ENCODE peak calls at places on chromosomes 13 and 19, in four cellular contexts. E, Z, D and T are unnamed samples.

GRCh38 chr13:59641261-59641660 is 522.5 kb downstream of the DIAPH3 start:
- DNase-seq in E (no peak), Z (no peak), D (no peak), T (no peak)

GRCh38 chr19:57620673-57621348 is 6.8 kb downstream of the ZNF134 start:
- DNase-seq in E (no peak), Z (no peak), D (no peak), T (no peak)

GRCh38 chr13:79880820-79881219 is 399.9 kb downstream of the NDFIP2 start:
- DNase-seq in E (no peak), Z (no peak), D (no peak), T (no peak)

GRCh38 chr13:69198706-69199105 is 908.9 kb upstream of the ATXN8OS start:
- DNase-seq in E (no peak), Z (no peak), D (no peak), T (no peak)

GRCh38 chr19:45881082-45881908 is 4.6 kb downstream of the IRF2BP1 start:
- DNase-seq in E (no peak), Z (no peak), D (no peak), T (no peak)

GRCh38 chr19:18208098-18208951 is 4.5 kb upstream of the RAB3A start:
- DNase-seq in E (no peak), Z (no peak), D (peak), T (no peak)

GRCh38 chr13:103140001-103140671 is 73.9 kb upstream of the SLC10A2 start:
- DNase-seq in E (peak), Z (no peak), D (no peak), T (peak)

GRCh38 chr19:32830231-32831014 is 39.1 kb downstream of the SLC7A9 start:
- DNase-seq in E (no peak), Z (no peak), D (no peak), T (no peak)

GRCh38 chr13:20174656-20175405 is 14.0 kb upstream of the GJA3 start:
- DNase-seq in E (peak), Z (peak), D (no peak), T (peak)

GRCh38 chr19:45817725-45818301 is 2.7 kb upstream of the RSPH6A start:
- DNase-seq in E (no peak), Z (no peak), D (no peak), T (no peak)

GRCh38 chr13:92187378-92187989 is 789.1 kb downstream of the GPC5 start:
- DNase-seq in E (peak), Z (peak), D (no peak), T (peak)

GRCh38 chr19:39409207-39409885 is 2.7 kb downstream of the ZFP36 start:
- DNase-seq in E (no peak), Z (peak), D (peak), T (peak)

GRCh38 chr19:1307320-1307719 is 21.6 kb downstream of the EFNA2 start:
- DNase-seq in E (no peak), Z (no peak), D (no peak), T (no peak)

GRCh38 chr13:84255226-84255625 is 373.0 kb upstream of the SLITRK1 start:
- DNase-seq in E (no peak), Z (no peak), D (no peak), T (no peak)

GRCh38 chr13:92896842-92897241 is 329.8 kb upstream of the GPC6 start:
- DNase-seq in E (no peak), Z (no peak), D (no peak), T (no peak)

GRCh38 chr19:17743874-17744273 is 7.4 kb upstream of the FCHO1 start:
- DNase-seq in E (no peak), Z (no peak), D (no peak), T (no peak)

GRCh38 chr13:105627270-105627669 is 908.2 kb downstream of the EFNB2 start:
- DNase-seq in E (no peak), Z (no peak), D (no peak), T (no peak)

GRCh38 chr13:99464441-99464949 is 36.8 kb upstream of the TM9SF2 start:
- DNase-seq in E (no peak), Z (no peak), D (no peak), T (no peak)

GRCh38 chr13:42048625-42049453 is at the start of gene DGKH:
- DNase-seq in E (peak), Z (peak), D (peak), T (peak)

GRCh38 chr19:32104465-32105235 is 240.8 kb upstream of the ZNF507 start:
- DNase-seq in E (no peak), Z (no peak), D (no peak), T (peak)

GRCh38 chr13:110280231-110280813 is 26.6 kb downstream of the COL4A1 start:
- DNase-seq in E (no peak), Z (no peak), D (peak), T (no peak)

GRCh38 chr13:106858910-106859309 is 291.0 kb upstream of the ARGLU1 start:
- DNase-seq in E (no peak), Z (no peak), D (no peak), T (no peak)

GRCh38 chr19:5691930-5692784 is 2.1 kb downstream of the RPL36 start:
- DNase-seq in E (no peak), Z (no peak), D (no peak), T (no peak)

GRCh38 chr19:28213476-28214082 is 999.4 kb downstream of the UQCRFS1 start:
- DNase-seq in E (no peak), Z (no peak), D (no peak), T (no peak)

GRCh38 chr19:18429717-18430416 is 8.1 kb downstream of the ISYNA1 start:
- DNase-seq in E (no peak), Z (no peak), D (no peak), T (no peak)

GRCh38 chr13:58018020-58018419 is 386.5 kb downstream of the PCDH17 start:
- DNase-seq in E (no peak), Z (no peak), D (no peak), T (no peak)

GRCh38 chr13:44058586-44059238 is 179.0 kb downstream of the LACC1 start:
- DNase-seq in E (no peak), Z (no peak), D (no peak), T (no peak)

GRCh38 chr13:110506859-110507566 is 54.5 kb downstream of the RAB20 start:
- DNase-seq in E (no peak), Z (no peak), D (peak), T (peak)

GRCh38 chr13:112887557-112887991 is 81.4 kb upstream of the MCF2L start:
- DNase-seq in E (no peak), Z (no peak), D (no peak), T (no peak)

GRCh38 chr13:83538636-83539035 is 343.6 kb downstream of the SLITRK1 start:
- DNase-seq in E (no peak), Z (no peak), D (no peak), T (no peak)

GRCh38 chr19:51259348-51260245 is 8.7 kb downstream of the SIGLECL1 start:
- DNase-seq in E (no peak), Z (peak), D (peak), T (peak)

GRCh38 chr13:30742896-30743295 is 7.6 kb downstream of the ALOX5AP start:
- DNase-seq in E (no peak), Z (no peak), D (no peak), T (no peak)

GRCh38 chr19:16386619-16387240 is 62.1 kb downstream of the KLF2 start:
- DNase-seq in E (peak), Z (no peak), D (no peak), T (peak)

GRCh38 chr13:106599875-106600797 is 32.2 kb upstream of the ARGLU1 start:
- DNase-seq in E (no peak), Z (no peak), D (peak), T (no peak)

GRCh38 chr13:111846396-111847174 is 220.4 kb upstream of the SOX1 start:
- DNase-seq in E (no peak), Z (no peak), D (no peak), T (no peak)

DNA sequence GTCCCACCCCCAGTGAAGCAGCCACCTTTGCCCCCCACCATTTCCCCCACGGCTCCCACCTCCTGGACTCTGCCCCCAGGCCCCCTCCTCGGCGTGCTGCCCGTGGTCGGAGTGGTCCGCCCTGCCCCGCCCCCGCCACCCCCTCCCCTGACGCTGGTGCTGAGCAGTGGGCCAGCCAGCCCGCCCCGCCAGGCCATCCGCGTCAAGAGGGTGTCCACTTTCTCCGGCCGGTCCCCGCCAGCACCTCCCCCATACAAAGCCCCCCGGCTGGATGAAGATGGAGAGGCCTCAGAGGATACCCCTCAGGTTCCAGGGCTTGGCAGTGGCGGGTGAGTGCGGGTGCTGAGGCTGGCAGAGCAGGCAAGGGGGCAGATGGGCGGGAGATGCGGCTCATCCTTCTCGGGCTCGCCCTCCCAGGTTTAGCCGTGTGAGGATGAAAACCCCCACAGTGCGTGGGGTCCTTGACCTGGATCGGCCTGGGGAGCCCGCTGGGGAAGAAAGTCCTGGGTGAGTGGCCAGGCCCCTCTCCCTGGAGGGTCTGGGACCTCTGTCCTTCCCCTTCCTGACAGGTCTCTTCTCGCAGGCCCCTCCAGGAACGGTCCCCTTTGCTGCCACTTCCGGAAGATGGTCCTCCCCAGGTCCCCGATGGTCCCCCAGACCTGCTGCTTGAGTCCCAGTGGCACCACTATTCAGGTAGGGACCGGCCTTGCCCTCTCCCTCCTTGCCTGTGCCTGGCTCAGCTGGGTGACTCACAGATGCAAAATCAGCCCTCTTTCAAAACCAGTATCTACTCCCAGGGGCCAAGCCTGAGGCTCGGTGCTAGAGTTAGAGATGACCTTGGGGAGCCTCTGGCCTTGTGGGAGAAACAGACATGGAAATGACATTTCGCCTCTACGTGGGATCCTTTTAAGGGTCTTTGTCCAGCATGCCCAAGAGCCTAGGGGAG is 8.8 kb downstream of the IGFLR1 start:
- DNase-seq in E (no peak), Z (no peak), D (no peak), T (no peak)
- TF ChIP-seq POLR2A in E (no peak), Z (no peak), D (no peak), T (no peak)

GRCh38 chr13:24162604-24163003 is 2.1 kb downstream of the SPATA13 start:
- DNase-seq in E (no peak), Z (no peak), D (no peak), T (peak)

GRCh38 chr13:24159921-24160324 is 597 bp upstream of the SPATA13 start:
- DNase-seq in E (no peak), Z (no peak), D (no peak), T (no peak)

GRCh38 chr13:24159362-24159761 is 1.2 kb upstream of the SPATA13 start:
- DNase-seq in E (no peak), Z (no peak), D (no peak), T (no peak)

GRCh38 chr13:24161980-24162517 is 1.5 kb downstream of the SPATA13 start:
- DNase-seq in E (no peak), Z (no peak), D (no peak), T (no peak)

DNA sequence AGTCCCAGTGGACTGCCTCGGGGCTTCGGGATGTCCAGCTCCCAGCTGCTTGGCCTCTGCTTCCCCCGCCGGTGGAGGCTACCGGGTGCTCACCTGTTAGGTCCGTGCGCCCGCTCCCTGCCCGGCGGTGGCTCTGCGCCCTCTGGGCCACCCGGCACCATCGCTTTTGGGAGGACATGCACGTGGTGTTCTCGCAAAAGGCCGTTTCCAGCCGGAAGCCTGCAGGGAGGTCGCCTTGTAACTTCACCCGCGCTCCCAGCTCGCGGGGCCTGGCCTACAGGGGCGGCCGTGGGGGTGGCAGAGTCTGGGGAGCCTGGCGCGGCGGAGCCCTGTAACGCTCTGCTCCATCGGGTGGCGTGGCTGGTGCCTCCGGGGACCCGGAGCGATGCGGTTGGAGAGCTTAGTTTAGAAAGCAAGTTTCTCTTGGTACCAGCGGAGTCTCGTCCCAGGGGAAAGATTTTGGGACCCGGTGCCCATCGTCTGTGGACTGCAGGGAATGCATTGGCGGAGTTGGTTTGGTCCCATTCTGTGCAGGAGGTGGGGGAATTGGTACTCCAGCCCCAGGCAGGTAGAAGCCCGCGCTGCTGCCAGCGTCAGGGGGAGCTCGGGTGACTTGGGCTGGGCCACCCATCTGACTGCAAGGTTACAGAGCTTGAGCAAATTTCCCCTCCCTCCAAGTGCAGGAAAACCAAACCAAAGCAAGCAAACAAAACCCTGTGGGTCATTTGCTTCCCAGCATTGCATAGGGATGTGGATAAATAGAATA is 673 bp downstream of the SPATA13 start:
- DNase-seq in E (peak), Z (no peak), D (peak), T (peak)
- TF ChIP-seq POLR2A in E (no peak), Z (no peak), D (no peak), T (no peak)

GRCh38 chr19:55681131-55682087 is 6.4 kb downstream of the EPN1 start:
- DNase-seq in E (no peak), Z (no peak), D (no peak), T (no peak)

GRCh38 chr19:55684946-55685681 is 10.1 kb downstream of the EPN1 start:
- DNase-seq in E (no peak), Z (no peak), D (no peak), T (no peak)

GRCh38 chr19:55685776-55686175 is 10.8 kb downstream of the EPN1 start:
- DNase-seq in E (no peak), Z (no peak), D (no peak), T (no peak)

GRCh38 chr19:55686311-55687050 is 11.5 kb downstream of the EPN1 start:
- DNase-seq in E (no peak), Z (no peak), D (no peak), T (no peak)

DNA sequence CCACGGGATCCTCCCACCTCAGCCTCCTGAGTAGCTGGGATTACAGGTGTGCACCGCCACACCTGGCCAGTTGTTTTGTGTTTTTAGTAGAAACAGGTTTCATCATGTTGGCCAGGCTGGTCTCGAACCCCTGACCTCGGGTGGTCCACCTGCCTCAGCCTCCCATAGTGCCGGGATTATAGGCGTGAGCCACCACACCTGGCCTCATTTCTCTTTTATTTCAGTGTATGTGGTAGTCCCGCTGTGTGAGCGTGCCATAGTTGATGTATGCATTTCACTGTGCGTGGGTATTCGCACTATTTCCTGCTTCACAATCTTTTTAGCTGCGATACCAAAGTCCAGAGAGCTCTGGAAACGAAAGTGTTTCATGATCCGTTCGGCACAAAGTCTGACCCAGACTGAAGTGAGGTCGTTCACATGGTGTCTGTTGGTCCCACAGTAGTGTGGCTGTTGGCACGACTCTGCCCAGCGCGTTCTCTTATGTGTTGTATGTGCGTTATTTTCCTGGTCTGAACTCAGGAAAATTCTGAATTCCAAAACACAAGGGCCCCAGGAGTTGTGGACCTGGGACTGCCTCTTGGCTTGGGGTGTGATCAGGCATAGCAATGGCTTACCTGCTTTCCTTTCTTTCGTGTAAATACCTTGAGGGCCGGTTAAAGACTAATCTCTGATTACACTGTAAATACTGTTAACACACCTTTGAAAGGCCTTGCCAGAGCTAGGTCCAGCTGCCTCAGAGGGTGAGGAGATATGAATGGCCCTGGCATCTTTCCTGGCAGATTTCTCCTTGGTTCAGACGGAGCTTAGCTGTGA is 8.6 kb downstream of the EPN1 start:
- DNase-seq in E (no peak), Z (no peak), D (no peak), T (peak)
- TF ChIP-seq POLR2A in E (no peak), Z (no peak), D (no peak), T (no peak)

DNA sequence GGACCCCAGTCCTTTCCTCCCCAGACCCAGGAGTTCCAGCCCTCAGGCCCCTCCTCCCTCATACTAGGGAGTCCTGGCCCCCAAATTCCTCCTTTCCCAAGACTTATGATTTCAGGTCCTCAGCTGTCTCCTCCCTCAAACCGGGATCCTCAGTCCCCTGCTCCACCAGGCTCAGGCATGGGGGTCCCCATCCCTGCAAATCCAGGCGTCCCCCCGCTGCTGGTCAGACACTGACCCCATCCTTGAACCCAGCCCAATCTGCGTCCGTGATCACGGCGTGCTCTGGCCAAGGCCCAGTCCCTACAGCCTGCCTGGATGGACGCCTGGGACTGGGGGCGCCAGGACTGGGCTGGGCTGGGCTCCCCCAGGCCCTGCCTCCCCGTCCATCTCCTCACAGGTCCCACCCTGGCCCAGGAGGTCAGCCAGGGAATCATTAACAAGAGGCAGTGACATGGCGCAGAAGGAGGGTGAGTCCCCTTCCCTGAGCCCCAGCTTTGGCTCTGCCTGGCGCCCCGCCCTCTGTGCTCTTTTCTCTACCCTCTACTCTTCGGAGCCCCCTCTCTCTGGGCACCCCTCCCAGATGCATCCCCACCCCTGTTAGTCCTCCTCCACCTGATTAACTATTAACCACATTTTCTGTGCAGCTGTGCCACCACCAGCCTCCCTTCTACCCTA is 672 bp downstream of the HPN start:
- DNase-seq in E (no peak), Z (no peak), D (no peak), T (no peak)
- TF ChIP-seq POLR2A in E (no peak), Z (no peak), D (no peak), T (no peak)

GRCh38 chr13:28467886-28468519 is 26.9 kb downstream of the FLT1 start:
- DNase-seq in E (no peak), Z (no peak), D (no peak), T (no peak)
- TF ChIP-seq POLR2A in E (no peak), Z (no peak), D (no peak), T (no peak)

DNA sequence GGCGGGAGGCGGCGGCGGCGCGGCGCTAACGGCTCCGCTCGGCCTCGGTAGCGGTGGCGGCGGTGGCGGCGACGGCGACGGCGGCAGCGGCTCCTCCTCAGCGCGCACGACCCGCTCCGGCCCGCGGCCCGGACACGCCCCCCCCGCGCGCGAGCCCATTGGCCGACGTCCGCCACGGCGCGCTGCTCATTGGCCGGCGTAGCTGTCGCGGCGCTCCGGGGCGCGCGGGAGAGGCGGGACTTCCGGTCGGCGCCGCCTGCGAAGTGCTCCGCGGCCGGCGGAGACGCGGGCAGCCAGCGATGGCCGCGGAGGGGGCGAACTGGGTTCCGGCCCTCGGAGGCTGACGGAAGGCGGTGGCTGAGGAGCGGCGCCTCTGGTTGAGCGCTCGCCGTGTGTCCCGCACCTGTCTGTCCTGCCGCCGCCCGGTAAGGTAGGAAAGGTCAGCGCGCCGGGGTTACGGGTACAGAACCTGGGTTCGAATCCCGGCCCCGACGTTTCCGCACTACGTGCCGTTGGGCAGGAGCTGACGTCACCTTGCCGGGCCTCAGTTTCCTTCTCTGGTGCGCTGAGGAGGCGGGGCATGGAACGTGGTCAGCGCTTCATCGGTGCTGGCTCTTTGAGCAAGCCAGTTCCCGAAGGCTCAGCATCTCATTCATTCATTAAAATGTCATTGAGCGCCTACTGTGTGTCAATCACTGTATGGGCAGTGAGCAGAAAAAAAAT is at the start of gene ELAVL1:
- DNase-seq in E (peak), Z (peak), D (peak), T (peak)
- TF ChIP-seq POLR2A in E (peak), Z (no peak), D (no peak), T (peak)

GRCh38 chr13:72875233-72875632 is 93.3 kb downstream of the PIBF1 start:
- DNase-seq in E (no peak), Z (no peak), D (no peak), T (no peak)
- TF ChIP-seq POLR2A in E (no peak), Z (no peak), D (no peak), T (no peak)

GRCh38 chr13:22861958-22862466 is 318.8 kb upstream of the SGCG start:
- DNase-seq in E (no peak), Z (no peak), D (no peak), T (no peak)
- TF ChIP-seq POLR2A in E (no peak), Z (no peak), D (no peak), T (no peak)